ENCODE peak calls at places on chromosomes 11 and 22, in nine cellular contexts. Z, E, G, L, B, N, S, C and W are unnamed samples.

GRCh38 chr22:20080776-20081654 is 974 bp downstream of the DGCR8 start:
- DNase-seq in Z (no peak), L (no peak), B (no peak), S (peak; percentile 45), G (peak; percentile 25), C (peak; percentile 45), E (peak; percentile 46), N (no peak), W (peak; percentile 33)

GRCh38 chr22:17472886-17473285 is 90.4 kb upstream of the SLC25A18 start:
- DNase-seq in N (no peak), E (no peak), G (no peak), S (no peak), B (no peak), C (peak; percentile 74), L (no peak), Z (no peak), W (no peak)

GRCh38 chr11:60981515-60981914 is 10.0 kb downstream of the CD6 start:
- DNase-seq in B (no peak), E (no peak), Z (no peak), N (no peak), C (no peak), S (no peak), G (no peak), L (no peak), W (no peak)

GRCh38 chr11:55707029-55707428 is 45.0 kb downstream of the OR4C6 start:
- DNase-seq in N (no peak), S (no peak), E (peak; percentile 76), G (no peak), B (no peak), C (no peak), Z (no peak), L (no peak), W (peak; percentile 27)

GRCh38 chr11:71221201-71221600 is 31.2 kb downstream of the SHANK2 start:
- DNase-seq in S (peak; percentile 19), N (no peak), B (no peak), L (peak; percentile 5), G (no peak), E (no peak), Z (peak; percentile 22), C (no peak), W (no peak)

GRCh38 chr11:898160-898517 is 12.5 kb downstream of the CHID1 start:
- DNase-seq in B (no peak), C (no peak), G (peak; percentile 18), N (no peak), S (no peak), L (no peak), E (peak; percentile 22), Z (no peak), W (no peak)

GRCh38 chr11:100105605-100106358 is 581.3 kb upstream of the ARHGAP42 start:
- DNase-seq in E (no peak), S (no peak), B (no peak), G (no peak), L (no peak), N (no peak), Z (no peak), C (no peak), W (peak; percentile 15)

GRCh38 chr11:8030526-8031247 is 43.5 kb downstream of the EIF3F start:
- DNase-seq in S (no peak), G (no peak), L (no peak), B (no peak), Z (no peak), C (no peak), E (no peak), N (no peak), W (no peak)

GRCh38 chr11:75386912-75387311 is 12.4 kb upstream of the RPS3 start:
- DNase-seq in N (no peak), G (no peak), C (no peak), Z (peak; percentile 4), S (no peak), L (no peak), B (no peak), E (peak; percentile 69), W (peak; percentile 46)

GRCh38 chr11:63761870-63762661 is 6.5 kb downstream of the ZFTA start:
- DNase-seq in G (no peak), C (peak; percentile 55), L (no peak), N (peak; percentile 33), E (no peak), S (no peak), B (no peak), Z (no peak), W (peak; percentile 80)

GRCh38 chr11:121356357-121356756 is 63.8 kb downstream of the SC5D start:
- DNase-seq in N (no peak), B (no peak), S (no peak), L (no peak), E (no peak), G (no peak), C (no peak), Z (no peak), W (no peak)

DNA sequence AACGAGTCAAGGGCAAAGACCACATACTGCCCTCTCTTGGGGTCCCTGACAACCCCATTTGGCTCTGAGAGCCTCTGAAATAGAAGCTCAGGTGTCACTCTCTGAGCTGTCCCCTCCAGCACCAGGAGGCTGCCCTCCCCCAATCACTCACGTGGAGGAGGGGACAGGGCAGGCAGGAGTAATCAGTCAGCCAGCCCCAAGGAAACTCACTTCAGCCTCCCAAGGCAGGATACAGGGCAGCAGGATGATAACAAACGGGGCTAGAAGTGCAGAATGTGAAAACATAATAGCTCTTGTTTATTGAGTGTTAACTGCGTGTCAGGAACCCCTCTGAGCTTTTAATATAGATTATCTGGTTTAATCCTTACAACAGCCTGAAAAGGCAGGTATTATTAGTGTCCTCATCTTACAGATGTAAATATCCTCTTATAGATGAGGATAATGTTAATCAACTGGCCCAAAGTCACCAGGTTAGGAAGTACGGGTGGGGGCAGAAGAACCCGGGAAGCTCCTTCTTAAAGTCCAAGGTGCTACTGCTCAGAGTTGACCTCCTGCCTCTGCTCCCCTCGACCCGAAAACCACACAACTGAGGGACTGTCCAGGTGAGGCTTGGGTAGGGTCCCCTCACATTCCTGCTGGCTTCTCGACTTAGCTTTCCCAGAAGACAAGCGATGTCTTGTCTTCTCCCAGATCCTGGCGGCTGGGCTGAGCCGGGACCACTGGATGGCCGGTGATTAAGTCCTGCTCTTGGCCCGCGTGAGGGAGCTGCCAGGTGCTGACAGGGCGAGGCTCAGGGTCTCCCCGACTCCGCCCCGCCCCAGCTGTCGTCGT is 2.7 kb downstream of the CHRM4 start:
- DNase-seq in G (no peak), N (no peak), E (no peak), Z (no peak), B (no peak), L (no peak), C (no peak), S (no peak), W (no peak)
- H3K4me3 ChIP-seq in G (no peak overlapping the region), N (peak overlapping the region; percentile 63), E (peak overlapping the region; percentile 69), Z (no peak overlapping the region), B (no peak overlapping the region), L (no peak overlapping the region), C (no peak overlapping the region), S (no peak overlapping the region), W (no peak overlapping the region)

DNA sequence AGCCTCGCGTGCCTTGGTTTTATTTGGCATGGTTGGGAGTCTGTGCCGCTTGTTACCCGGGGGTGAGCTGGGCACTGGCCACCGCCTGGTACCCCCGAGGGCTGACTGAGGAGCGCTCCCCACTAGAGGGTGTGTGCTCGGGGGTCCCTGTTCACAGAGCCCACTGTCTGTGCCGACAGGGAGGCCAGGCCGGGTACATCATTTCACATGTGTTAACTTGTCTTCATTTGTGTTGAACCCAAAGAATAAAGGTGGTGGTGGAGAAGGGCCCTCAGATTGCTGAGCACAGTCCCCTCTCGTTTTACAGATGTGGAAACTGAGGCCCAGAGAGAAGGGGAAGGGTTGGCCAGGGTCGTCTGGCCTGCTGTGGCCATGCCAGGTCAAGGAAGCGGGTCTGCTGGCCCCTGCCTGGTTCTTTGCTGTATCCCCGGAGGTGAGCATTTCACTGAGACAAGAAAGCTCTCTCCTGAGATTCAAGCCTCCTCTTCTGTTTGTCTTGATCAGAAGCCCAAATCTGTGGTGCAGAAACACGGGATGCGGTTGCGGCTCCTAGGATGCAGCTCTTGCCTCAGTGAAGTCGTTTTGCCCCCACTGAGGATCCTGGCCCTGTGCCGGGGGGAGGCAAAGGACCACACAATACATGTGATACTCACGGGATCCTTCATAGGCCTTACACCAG is 60.8 kb downstream of the FBLN1 start:
- DNase-seq in B (no peak), G (no peak), C (no peak), N (no peak), S (no peak), L (no peak), E (no peak), Z (no peak), W (no peak)
- H3K27me3 ChIP-seq in B (no peaks in the 10 kb centered on the region), G (peaks cover 9% of the 10 kb centered on the region), C (no peaks in the 10 kb centered on the region), N (peaks cover 13% of the 10 kb centered on the region), S (peaks cover 34% of the 10 kb centered on the region), L (no peaks in the 10 kb centered on the region), E (no peaks in the 10 kb centered on the region), Z (peaks cover 7% of the 10 kb centered on the region), W (no peaks in the 10 kb centered on the region)

DNA sequence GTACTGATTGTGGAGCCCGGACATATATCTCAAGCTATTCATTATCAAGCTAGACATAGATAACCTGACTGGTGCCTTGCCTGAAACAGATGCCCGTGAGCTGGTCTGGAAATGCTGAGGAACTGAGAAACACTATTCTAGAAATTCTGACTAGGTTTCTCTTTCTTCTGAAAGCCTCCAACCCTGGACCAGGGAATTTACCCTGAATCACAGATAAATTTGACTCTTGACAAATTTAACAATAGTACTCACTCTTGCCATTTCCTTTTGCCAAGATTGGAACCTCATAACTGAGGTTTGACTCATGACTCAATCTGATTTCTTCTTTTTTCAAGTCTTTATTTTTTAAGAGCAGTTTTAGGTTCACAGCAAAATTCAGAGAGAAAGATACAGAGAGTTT is 189.6 kb upstream of the SYN3 start:
- DNase-seq in B (no peak), E (no peak), S (no peak), G (no peak), N (no peak), L (no peak), C (no peak), Z (no peak), W (no peak)
- H3K4me3 ChIP-seq in B (no peak overlapping the region), E (no peak overlapping the region), S (no peak overlapping the region), G (no peak overlapping the region), N (no peak overlapping the region), L (no peak overlapping the region), C (no peak overlapping the region), Z (no peak overlapping the region), W (no peak overlapping the region)

GRCh38 chr11:2342981-2343380 is 34.1 kb upstream of the CD81 start:
- DNase-seq in L (no peak), N (no peak), Z (peak; percentile 8), G (no peak), S (no peak), B (no peak), E (no peak), C (no peak), W (no peak)

GRCh38 chr11:2342557-2342956 is 34.6 kb upstream of the CD81 start:
- DNase-seq in L (no peak), N (no peak), B (no peak), E (no peak), C (no peak), S (no peak), G (no peak), Z (peak; percentile 9), W (no peak)

GRCh38 chr11:2346014-2346413 is 31.1 kb upstream of the CD81 start:
- DNase-seq in E (no peak), G (no peak), L (no peak), S (no peak), Z (peak; percentile 26), B (no peak), N (no peak), C (no peak), W (no peak)

GRCh38 chr11:2345050-2345449 is 32.1 kb upstream of the CD81 start:
- DNase-seq in Z (no peak), B (no peak), E (no peak), G (no peak), L (no peak), S (no peak), N (no peak), C (no peak), W (no peak)

GRCh38 chr11:2343502-2343901 is 33.6 kb upstream of the CD81 start:
- DNase-seq in G (no peak), L (no peak), N (no peak), Z (peak; percentile 15), S (no peak), E (no peak), B (no peak), C (no peak), W (no peak)
- H3K27me3 ChIP-seq in G (peaks cover under 1% of the 10 kb centered on the region), L (no peaks in the 10 kb centered on the region), N (no peaks in the 10 kb centered on the region), Z (no peaks in the 10 kb centered on the region), S (no peaks in the 10 kb centered on the region), E (peaks cover 12% of the 10 kb centered on the region), B (no peaks in the 10 kb centered on the region), C (no peaks in the 10 kb centered on the region), W (no peaks in the 10 kb centered on the region)